ENCODE peak calls at places on chromosome 6, in eight cellular contexts. F is right cardiac atrium, N is aorta, V is AG20443, E is foreskin keratinocyte, X is iPS-NIHi11, K is NCI-H187, A is brain microvascular endothelial cell. S is an unnamed sample.

GRCh38 chr6:6224933-6225486 is 95.5 kb downstream of the F13A1 start:
- DNase-seq in F (no peak), N (no peak), V (no peak), E (no peak), X (no peak), K (no peak), A (no peak), S (no peak)

GRCh38 chr6:170344631-170345576 is 38.3 kb downstream of the FAM120B start:
- DNase-seq in F (peak), N (no peak), V (peak), E (peak), X (peak), K (no peak), A (peak), S (no peak)

GRCh38 chr6:48199502-48199901 is 88.5 kb upstream of the PTCHD4 start:
- DNase-seq in F (no peak), N (no peak), V (no peak), E (no peak), X (no peak), K (no peak), A (no peak), S (no peak)

GRCh38 chr6:50714487-50715379 is 1.4 kb downstream of the TFAP2D start:
- DNase-seq in F (no peak), N (no peak), V (no peak), E (no peak), X (peak), K (no peak), A (no peak), S (no peak)

GRCh38 chr6:163334264-163334663 is 80.3 kb upstream of the QKI start:
- DNase-seq in F (no peak), N (no peak), V (no peak), E (no peak), X (no peak), K (no peak), A (no peak), S (no peak)

GRCh38 chr6:43093361-43094289 is 17.5 kb downstream of the PTK7 start:
- DNase-seq in F (peak), N (peak), V (peak), E (peak), X (no peak), K (no peak), A (no peak), S (peak)

GRCh38 chr6:74280130-74280692 is 584.2 kb downstream of the CD109 start:
- DNase-seq in F (no peak), N (no peak), V (peak), E (no peak), X (no peak), K (no peak), A (no peak), S (no peak)

GRCh38 chr6:6661684-6662083 is 73.2 kb downstream of the LY86 start:
- DNase-seq in F (peak), N (no peak), V (peak), E (peak), X (no peak), K (no peak), A (peak), S (no peak)

GRCh38 chr6:18680842-18681241 is 293.7 kb downstream of the RNF144B start:
- DNase-seq in F (no peak), N (no peak), V (no peak), E (no peak), X (no peak), K (no peak), A (no peak), S (no peak)

GRCh38 chr6:121896363-121896762 is 460.9 kb downstream of the GJA1 start:
- DNase-seq in F (no peak), N (no peak), V (no peak), E (peak), X (no peak), K (no peak), A (no peak), S (no peak)

GRCh38 chr6:135114355-135115145 is 59.9 kb upstream of the HBS1L start:
- DNase-seq in F (no peak), N (no peak), V (no peak), E (no peak), X (no peak), K (no peak), A (no peak), S (no peak)

GRCh38 chr6:158086054-158086705 is 81.9 kb downstream of the SERAC1 start:
- DNase-seq in F (no peak), N (no peak), V (peak), E (no peak), X (no peak), K (no peak), A (peak), S (peak)

GRCh38 chr6:119076173-119076965 is 2.1 kb downstream of the FAM184A start:
- DNase-seq in F (no peak), N (no peak), V (no peak), E (no peak), X (no peak), K (no peak), A (no peak), S (no peak)

GRCh38 chr6:1378224-1379025 is 11.0 kb upstream of the FOXF2 start:
- DNase-seq in F (no peak), N (no peak), V (peak), E (no peak), X (peak), K (no peak), A (no peak), S (no peak)

GRCh38 chr6:121607716-121608115 is 172.3 kb downstream of the GJA1 start:
- DNase-seq in F (no peak), N (no peak), V (no peak), E (no peak), X (no peak), K (no peak), A (no peak), S (no peak)

GRCh38 chr6:41430875-41431274 is 95.5 kb downstream of the NCR2 start:
- DNase-seq in F (no peak), N (no peak), V (no peak), E (peak), X (no peak), K (no peak), A (peak), S (no peak)

GRCh38 chr6:77633993-77634392 is 18.8 kb upstream of the MEI4 start:
- DNase-seq in F (no peak), N (no peak), V (no peak), E (no peak), X (no peak), K (no peak), A (peak), S (no peak)

GRCh38 chr6:12408752-12409151 is 118.6 kb downstream of the EDN1 start:
- DNase-seq in F (no peak), N (no peak), V (no peak), E (no peak), X (no peak), K (no peak), A (no peak), S (no peak)

GRCh38 chr6:2859325-2859700 is 17.6 kb upstream of the SERPINB1 start:
- DNase-seq in F (no peak), N (no peak), V (no peak), E (no peak), X (no peak), K (no peak), A (no peak), S (no peak)

GRCh38 chr6:18861182-18861581 is 474.0 kb downstream of the RNF144B start:
- DNase-seq in F (no peak), N (no peak), V (no peak), E (peak), X (no peak), K (peak), A (no peak), S (no peak)

GRCh38 chr6:127186889-127187288 is 68.4 kb downstream of the RSPO3 start:
- DNase-seq in F (peak), N (peak), V (no peak), E (no peak), X (peak), K (peak), A (no peak), S (no peak)